ENCODE peak calls at places on chromosomes 11 and 22, in seven cellular contexts. K is activated T-helper 1 cell treated with Interleukin-2 at 50 U/mL for 16 hours; B is fibroblast of pulmonary artery; J is NCI-H1436; E is B cell; G is T-helper 22 cell; Q is stimulated activated CD8-positive, alpha-beta memory T cell treated with anti-CD3 and anti-CD28 coated beads, Interleukin-2, amount 100 ng/mL, for 1 hour. S is an unnamed sample.

GRCh38 chr11:3021125-3021524 is 29.0 kb upstream of the NAP1L4 start:
- DNase-seq in K (no peak), B (peak; percentile 38), J (no peak), E (no peak), G (no peak), Q (peak; percentile 11), S (no peak)

GRCh38 chr11:128481135-128481534 is 106.2 kb downstream of the ETS1 start:
- DNase-seq in K (no peak), B (peak; percentile 93), J (no peak), E (no peak), G (no peak), Q (no peak), S (no peak)

GRCh38 chr11:665062-665706 is 28.1 kb downstream of the DRD4 start:
- DNase-seq in K (no peak), B (no peak), J (no peak), E (no peak), G (no peak), Q (no peak), S (no peak)

GRCh38 chr11:72828692-72829101 is 14.5 kb downstream of the ATG16L2 start:
- DNase-seq in K (no peak), B (no peak), J (no peak), E (no peak), G (no peak), Q (no peak), S (no peak)

GRCh38 chr11:19380375-19380774 is 139.6 kb upstream of the E2F8 start:
- DNase-seq in K (no peak), B (peak; percentile 94), J (no peak), E (no peak), G (no peak), Q (no peak), S (no peak)

GRCh38 chr22:44642096-44642644 is 59.8 kb upstream of the PRR5 start:
- DNase-seq in K (no peak), B (no peak), J (no peak), E (no peak), G (no peak), Q (no peak), S (no peak)

GRCh38 chr11:130002352-130002845 is at the start of gene PRDM10:
- DNase-seq in K (peak; percentile 88), B (peak; percentile 94), J (peak; percentile 92), E (peak; percentile 95), G (peak; percentile 86), Q (peak; percentile 81), S (peak; percentile 93)

GRCh38 chr11:79312591-79313267 is 128.1 kb downstream of the TENM4 start:
- DNase-seq in K (no peak), B (peak; percentile 16), J (no peak), E (no peak), G (no peak), Q (no peak), S (no peak)

GRCh38 chr11:2813141-2813908 is 72.2 kb downstream of the CDKN1C start:
- DNase-seq in K (no peak), B (peak; percentile 44), J (no peak), E (no peak), G (no peak), Q (no peak), S (no peak)

S was measured in lung.